ENCODE peak calls at places on chromosomes 12 and 14, in eight cellular contexts. One of them, this sample, is unnamed.
A peak's percentile ranks its signal among the peaks of the same experiment; 100 is the strongest.

GRCh38 chr12:64476844-64477243 is 24.9 kb downstream of the TBK1 start:
- DNase-seq in mucosa of descending colon: no peak
- DNase-seq in ovary: no peak
- DNase-seq in ascending aorta: no peak
- DNase-seq in testis: no peak
- DNase-seq in esophagus squamous epithelium: no peak
- DNase-seq in cardiac muscle cell: no peak
- DNase-seq in heart right ventricle: no peak
- DNase-seq in this sample: no peak

GRCh38 chr14:35400707-35401421 is 3.7 kb downstream of the NFKBIA start:
- DNase-seq in ovary: no peak
- DNase-seq in mucosa of descending colon: no peak
- DNase-seq in esophagus squamous epithelium: no peak
- DNase-seq in ascending aorta: no peak
- DNase-seq in cardiac muscle cell: peak; percentile 62
- DNase-seq in heart right ventricle: no peak
- DNase-seq in testis: no peak
- DNase-seq in this sample: no peak

GRCh38 chr12:76085159-76085868 is 829 bp upstream of the NAP1L1 start:
- DNase-seq in mucosa of descending colon: no peak
- DNase-seq in heart right ventricle: no peak
- DNase-seq in ascending aorta: no peak
- DNase-seq in esophagus squamous epithelium: no peak
- DNase-seq in cardiac muscle cell: peak; percentile 42
- DNase-seq in ovary: no peak
- DNase-seq in testis: peak; percentile 55
- DNase-seq in this sample: no peak

GRCh38 chr12:105831372-105831771 is 307.4 kb downstream of the NUAK1 start:
- DNase-seq in ovary: no peak
- DNase-seq in heart right ventricle: no peak
- DNase-seq in cardiac muscle cell: no peak
- DNase-seq in mucosa of descending colon: no peak
- DNase-seq in testis: no peak
- DNase-seq in ascending aorta: no peak
- DNase-seq in esophagus squamous epithelium: no peak
- DNase-seq in this sample: no peak

GRCh38 chr12:76636141-76636692 is 76.6 kb upstream of the OSBPL8 start:
- DNase-seq in cardiac muscle cell: peak; percentile 49
- DNase-seq in heart right ventricle: no peak
- DNase-seq in testis: no peak
- DNase-seq in ovary: no peak
- DNase-seq in mucosa of descending colon: no peak
- DNase-seq in ascending aorta: no peak
- DNase-seq in esophagus squamous epithelium: no peak
- DNase-seq in this sample: no peak

GRCh38 chr12:88298761-88299242 is 156.7 kb downstream of the TMTC3 start:
- DNase-seq in testis: no peak
- DNase-seq in cardiac muscle cell: peak; percentile 66
- DNase-seq in ascending aorta: no peak
- DNase-seq in mucosa of descending colon: no peak
- DNase-seq in heart right ventricle: no peak
- DNase-seq in ovary: no peak
- DNase-seq in esophagus squamous epithelium: no peak
- DNase-seq in this sample: no peak

GRCh38 chr12:101761347-101761746 is 22.1 kb upstream of the SYCP3 start:
- DNase-seq in mucosa of descending colon: no peak
- DNase-seq in ascending aorta: no peak
- DNase-seq in ovary: no peak
- DNase-seq in heart right ventricle: no peak
- DNase-seq in testis: no peak
- DNase-seq in cardiac muscle cell: peak; percentile 16
- DNase-seq in esophagus squamous epithelium: no peak
- DNase-seq in this sample: no peak

GRCh38 chr12:40672650-40673319 is 19.5 kb upstream of the CNTN1 start:
- DNase-seq in testis: no peak
- DNase-seq in mucosa of descending colon: no peak
- DNase-seq in esophagus squamous epithelium: no peak
- DNase-seq in heart right ventricle: no peak
- DNase-seq in ovary: no peak
- DNase-seq in ascending aorta: no peak
- DNase-seq in cardiac muscle cell: no peak
- DNase-seq in this sample: no peak

GRCh38 chr12:1494856-1495255 is 99.5 kb downstream of the FBXL14 start:
- DNase-seq in mucosa of descending colon: no peak
- DNase-seq in testis: no peak
- DNase-seq in ovary: no peak
- DNase-seq in heart right ventricle: no peak
- DNase-seq in ascending aorta: no peak
- DNase-seq in cardiac muscle cell: no peak
- DNase-seq in esophagus squamous epithelium: no peak
- DNase-seq in this sample: no peak

GRCh38 chr12:59185291-59185690 is 265.0 kb upstream of the LRIG3 start:
- DNase-seq in esophagus squamous epithelium: no peak
- DNase-seq in ovary: no peak
- DNase-seq in cardiac muscle cell: no peak
- DNase-seq in ascending aorta: no peak
- DNase-seq in testis: no peak
- DNase-seq in heart right ventricle: no peak
- DNase-seq in mucosa of descending colon: no peak
- DNase-seq in this sample: no peak

GRCh38 chr12:100666588-100666987 is 93.1 kb downstream of the GAS2L3 start:
- DNase-seq in ovary: no peak
- DNase-seq in esophagus squamous epithelium: no peak
- DNase-seq in testis: no peak
- DNase-seq in cardiac muscle cell: no peak
- DNase-seq in ascending aorta: no peak
- DNase-seq in mucosa of descending colon: no peak
- DNase-seq in heart right ventricle: no peak
- DNase-seq in this sample: no peak

GRCh38 chr14:97713023-97713422 is 915.8 kb downstream of the VRK1 start:
- DNase-seq in esophagus squamous epithelium: no peak
- DNase-seq in testis: no peak
- DNase-seq in mucosa of descending colon: no peak
- DNase-seq in cardiac muscle cell: no peak
- DNase-seq in ascending aorta: no peak
- DNase-seq in heart right ventricle: no peak
- DNase-seq in ovary: no peak
- DNase-seq in this sample: no peak

GRCh38 chr12:132454154-132454948 is 35.6 kb upstream of the FBRSL1 start:
- DNase-seq in cardiac muscle cell: no peak
- DNase-seq in mucosa of descending colon: peak; percentile 7
- DNase-seq in testis: no peak
- DNase-seq in heart right ventricle: no peak
- DNase-seq in esophagus squamous epithelium: no peak
- DNase-seq in ascending aorta: no peak
- DNase-seq in ovary: no peak
- DNase-seq in this sample: peak; percentile 11

DNA sequence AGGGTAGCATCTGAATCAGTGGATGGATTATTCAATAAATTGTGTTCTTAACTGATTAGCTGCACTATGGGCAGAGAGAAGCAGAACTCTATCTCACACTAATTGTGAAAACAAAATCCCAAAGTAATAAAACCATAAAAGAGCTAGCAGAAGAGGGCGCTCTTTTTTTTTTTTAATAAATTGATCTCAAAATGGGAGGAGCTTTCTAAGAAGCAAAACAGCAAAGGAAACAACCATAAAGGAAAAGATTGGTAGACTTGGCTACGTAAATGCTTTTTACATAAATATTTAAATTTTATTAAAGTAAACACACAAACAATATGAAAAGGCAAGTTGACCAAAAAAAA is 1.5 kb upstream of the TM7SF3 start:
- DNase-seq in testis: no peak
- DNase-seq in ascending aorta: no peak
- DNase-seq in mucosa of descending colon: no peak
- DNase-seq in heart right ventricle: no peak
- DNase-seq in esophagus squamous epithelium: no peak
- DNase-seq in ovary: no peak
- DNase-seq in cardiac muscle cell: peak; percentile 63
- DNase-seq in this sample: no peak
- TF ChIP-seq CTCF in testis: no peak
- TF ChIP-seq CTCF in ascending aorta: peak; percentile 37
- TF ChIP-seq CTCF in mucosa of descending colon: no peak
- TF ChIP-seq CTCF in heart right ventricle: peak; percentile 54
- TF ChIP-seq CTCF in esophagus squamous epithelium: peak; percentile 44
- TF ChIP-seq CTCF in ovary: no peak
- TF ChIP-seq CTCF in cardiac muscle cell: peak; percentile 25
- TF ChIP-seq CTCF in this sample: peak; percentile 52

GRCh38 chr12:61860439-61860838 is 399.8 kb upstream of the USP15 start:
- DNase-seq in cardiac muscle cell: no peak
- DNase-seq in ovary: no peak
- DNase-seq in mucosa of descending colon: no peak
- DNase-seq in ascending aorta: no peak
- DNase-seq in testis: no peak
- DNase-seq in heart right ventricle: no peak
- DNase-seq in esophagus squamous epithelium: no peak
- DNase-seq in this sample: no peak

GRCh38 chr12:61853945-61854344 is 406.3 kb upstream of the USP15 start:
- DNase-seq in mucosa of descending colon: no peak
- DNase-seq in ovary: no peak
- DNase-seq in ascending aorta: no peak
- DNase-seq in heart right ventricle: no peak
- DNase-seq in cardiac muscle cell: no peak
- DNase-seq in testis: no peak
- DNase-seq in esophagus squamous epithelium: no peak
- DNase-seq in this sample: no peak

GRCh38 chr12:61854902-61855301 is 405.3 kb upstream of the USP15 start:
- DNase-seq in mucosa of descending colon: no peak
- DNase-seq in cardiac muscle cell: no peak
- DNase-seq in heart right ventricle: no peak
- DNase-seq in ascending aorta: no peak
- DNase-seq in esophagus squamous epithelium: no peak
- DNase-seq in testis: no peak
- DNase-seq in ovary: no peak
- DNase-seq in this sample: no peak

DNA sequence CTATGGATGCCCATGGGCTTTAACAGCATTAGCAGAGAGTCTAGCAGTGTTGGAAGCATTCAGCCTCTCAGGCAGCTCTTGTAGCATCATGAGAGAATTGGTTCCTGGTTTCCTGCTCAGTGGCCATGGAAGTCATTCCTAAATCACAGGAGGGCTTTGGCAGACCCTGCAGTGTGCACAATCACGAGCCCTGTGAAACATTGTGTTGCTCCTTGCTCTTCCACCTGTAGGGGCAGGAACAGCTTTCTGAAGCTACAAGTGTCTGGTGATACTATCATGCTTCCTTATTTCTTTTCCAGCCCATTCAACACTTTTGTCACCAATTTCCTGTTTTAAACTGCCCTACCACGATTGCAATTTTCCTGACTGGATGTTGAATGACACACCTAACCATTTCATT is 402.2 kb upstream of the USP15 start:
- DNase-seq in mucosa of descending colon: no peak
- DNase-seq in cardiac muscle cell: no peak
- DNase-seq in testis: no peak
- DNase-seq in ascending aorta: no peak
- DNase-seq in heart right ventricle: no peak
- DNase-seq in esophagus squamous epithelium: no peak
- DNase-seq in ovary: no peak
- DNase-seq in this sample: no peak
- H3K4me1 ChIP-seq in mucosa of descending colon: no peaks in the 10 kb centered on the region
- H3K4me1 ChIP-seq in cardiac muscle cell: no peaks in the 10 kb centered on the region
- H3K4me1 ChIP-seq in testis: no peaks in the 10 kb centered on the region
- H3K4me1 ChIP-seq in ascending aorta: peaks cover 3% of the 10 kb centered on the region
- H3K4me1 ChIP-seq in heart right ventricle: no peaks in the 10 kb centered on the region
- H3K4me1 ChIP-seq in esophagus squamous epithelium: no peaks in the 10 kb centered on the region
- H3K4me1 ChIP-seq in ovary: no peaks in the 10 kb centered on the region
- H3K4me1 ChIP-seq in this sample: no peaks in the 10 kb centered on the region

DNA sequence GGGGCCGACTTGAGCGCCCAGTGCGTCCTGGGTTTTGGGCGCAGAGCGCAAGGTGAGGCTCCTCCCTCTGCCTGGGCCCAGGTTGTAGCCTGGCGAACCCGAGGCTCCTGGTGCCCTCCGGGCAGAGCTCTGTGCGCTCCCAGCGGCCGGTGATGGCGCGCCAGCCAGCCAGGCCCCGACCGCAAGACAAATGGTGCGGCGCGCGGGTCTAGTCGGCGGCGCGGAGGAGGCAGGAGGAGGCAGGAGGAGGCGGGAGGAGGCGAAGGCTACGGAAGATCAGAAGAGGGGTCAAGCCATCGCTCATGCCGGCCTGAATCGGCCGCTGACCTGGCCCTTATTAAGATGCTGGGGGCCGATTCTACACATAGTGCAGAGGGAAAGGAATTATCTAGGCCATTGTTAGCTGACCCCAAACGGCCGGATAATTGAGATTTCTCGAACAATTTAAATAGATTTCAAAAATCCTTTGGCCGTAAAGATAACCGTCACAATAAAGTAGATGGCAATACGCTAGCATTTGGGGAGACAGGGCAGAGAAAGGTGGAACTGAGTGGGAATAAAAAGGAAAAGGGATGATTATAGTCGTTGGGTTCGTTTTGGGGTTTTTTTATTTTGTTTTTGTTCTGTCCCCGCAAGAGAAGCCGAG is 2.8 kb downstream of the TBX5 start:
- DNase-seq in esophagus squamous epithelium: no peak
- DNase-seq in ascending aorta: no peak
- DNase-seq in mucosa of descending colon: no peak
- DNase-seq in heart right ventricle: peak; percentile 60
- DNase-seq in ovary: no peak
- DNase-seq in testis: no peak
- DNase-seq in cardiac muscle cell: peak; percentile 68
- DNase-seq in this sample: no peak
- TF ChIP-seq CTCF in esophagus squamous epithelium: no peak
- TF ChIP-seq CTCF in ascending aorta: no peak
- TF ChIP-seq CTCF in mucosa of descending colon: no peak
- TF ChIP-seq CTCF in heart right ventricle: peak; percentile 47
- TF ChIP-seq CTCF in ovary: no peak
- TF ChIP-seq CTCF in testis: no peak
- TF ChIP-seq CTCF in cardiac muscle cell: peak; percentile 32
- TF ChIP-seq CTCF in this sample: no peak

GRCh38 chr12:4117386-4118016 is 156.1 kb upstream of the CCND2 start:
- DNase-seq in ovary: no peak
- DNase-seq in testis: no peak
- DNase-seq in ascending aorta: no peak
- DNase-seq in heart right ventricle: no peak
- DNase-seq in cardiac muscle cell: no peak
- DNase-seq in mucosa of descending colon: peak; percentile 56
- DNase-seq in esophagus squamous epithelium: no peak
- DNase-seq in this sample: no peak

GRCh38 chr12:4118601-4119156 is 154.9 kb upstream of the CCND2 start:
- DNase-seq in ovary: no peak
- DNase-seq in ascending aorta: no peak
- DNase-seq in cardiac muscle cell: no peak
- DNase-seq in testis: no peak
- DNase-seq in mucosa of descending colon: no peak
- DNase-seq in heart right ventricle: no peak
- DNase-seq in esophagus squamous epithelium: no peak
- DNase-seq in this sample: no peak

GRCh38 chr12:4120316-4120920 is 153.1 kb upstream of the CCND2 start:
- DNase-seq in ascending aorta: no peak
- DNase-seq in testis: no peak
- DNase-seq in heart right ventricle: no peak
- DNase-seq in cardiac muscle cell: no peak
- DNase-seq in esophagus squamous epithelium: no peak
- DNase-seq in ovary: no peak
- DNase-seq in mucosa of descending colon: no peak
- DNase-seq in this sample: peak; percentile 10

GRCh38 chr12:4118017-4118510 is 155.5 kb upstream of the CCND2 start:
- DNase-seq in ovary: no peak
- DNase-seq in esophagus squamous epithelium: no peak
- DNase-seq in cardiac muscle cell: peak; percentile 65
- DNase-seq in mucosa of descending colon: peak; percentile 82
- DNase-seq in testis: peak; percentile 54
- DNase-seq in heart right ventricle: peak; percentile 43
- DNase-seq in ascending aorta: no peak
- DNase-seq in this sample: no peak

GRCh38 chr12:4119157-4119761 is 154.3 kb upstream of the CCND2 start:
- DNase-seq in ascending aorta: no peak
- DNase-seq in ovary: no peak
- DNase-seq in testis: no peak
- DNase-seq in cardiac muscle cell: no peak
- DNase-seq in heart right ventricle: no peak
- DNase-seq in mucosa of descending colon: no peak
- DNase-seq in esophagus squamous epithelium: no peak
- DNase-seq in this sample: no peak
- H3K4me1 ChIP-seq in ascending aorta: no peaks in the 10 kb centered on the region
- H3K4me1 ChIP-seq in ovary: no peaks in the 10 kb centered on the region
- H3K4me1 ChIP-seq in testis: peaks cover 4% of the 10 kb centered on the region
- H3K4me1 ChIP-seq in cardiac muscle cell: no peaks in the 10 kb centered on the region
- H3K4me1 ChIP-seq in heart right ventricle: peaks cover 8% of the 10 kb centered on the region
- H3K4me1 ChIP-seq in mucosa of descending colon: peaks cover 35% of the 10 kb centered on the region
- H3K4me1 ChIP-seq in esophagus squamous epithelium: peaks cover 35% of the 10 kb centered on the region
- H3K4me1 ChIP-seq in this sample: no peaks in the 10 kb centered on the region

This sample was measured in right lobe of liver.